ENCODE peak calls at places on chromosomes 12 and 14, in seven cellular contexts. Q is HepG2, J is K562, C is H1, V is HCT116, Y is GM12878, O is SK-N-SH. W is an unnamed sample. For H3K4me1, the result is how much of the 10 kb centered on the place peaks cover.

GRCh38 chr12:94405378-94406116 is 54.1 kb downstream of the CEP83 start:
- DNase-seq in J (no peak), Q (no peak), O (no peak), C (no peak), Y (peak), V (no peak), W (no peak)

GRCh38 chr14:88798161-88798560 is 5.4 kb upstream of the EML5 start:
- DNase-seq in Y (no peak), V (no peak), O (no peak), Q (no peak), C (no peak), J (no peak), W (no peak)

GRCh38 chr14:47674148-47674545 is 1.3 kb downstream of the MDGA2 start:
- DNase-seq in V (no peak), Q (no peak), Y (no peak), J (no peak), O (peak), C (no peak), W (no peak)

GRCh38 chr12:98714426-98714825 is 69.3 kb downstream of the APAF1 start:
- DNase-seq in Q (no peak), O (no peak), V (no peak), J (no peak), C (no peak), Y (no peak), W (no peak)

GRCh38 chr14:64656986-64657385 is 47.2 kb upstream of the PLEKHG3 start:
- DNase-seq in Y (no peak), C (no peak), Q (no peak), V (no peak), J (no peak), O (no peak), W (no peak)

GRCh38 chr12:2233034-2233433 is 180.2 kb downstream of the CACNA1C start:
- DNase-seq in Q (no peak), V (no peak), O (no peak), J (no peak), Y (no peak), C (no peak), W (no peak)

GRCh38 chr14:34461334-34462131 is 507 bp downstream of the SPTSSA start:
- DNase-seq in C (no peak), Q (peak), V (peak), J (peak), O (no peak), Y (no peak), W (peak)

GRCh38 chr12:66648336-66648735 is 30.5 kb downstream of the GRIP1 start:
- DNase-seq in C (no peak), J (no peak), Y (no peak), V (no peak), O (no peak), Q (peak), W (no peak)

GRCh38 chr12:119145367-119145766 is 33.4 kb upstream of the HSPB8 start:
- DNase-seq in O (no peak), C (no peak), Q (no peak), Y (no peak), V (no peak), J (no peak), W (no peak)

GRCh38 chr12:47777151-47777550 is 4.1 kb downstream of the SLC48A1 start:
- DNase-seq in O (no peak), J (no peak), Y (no peak), V (no peak), C (no peak), Q (no peak), W (no peak)
- H3K4me1 ChIP-seq in O (under half), J (half or more), Y (under half), V (under half), C (under half), Q (under half), W (under half)

DNA sequence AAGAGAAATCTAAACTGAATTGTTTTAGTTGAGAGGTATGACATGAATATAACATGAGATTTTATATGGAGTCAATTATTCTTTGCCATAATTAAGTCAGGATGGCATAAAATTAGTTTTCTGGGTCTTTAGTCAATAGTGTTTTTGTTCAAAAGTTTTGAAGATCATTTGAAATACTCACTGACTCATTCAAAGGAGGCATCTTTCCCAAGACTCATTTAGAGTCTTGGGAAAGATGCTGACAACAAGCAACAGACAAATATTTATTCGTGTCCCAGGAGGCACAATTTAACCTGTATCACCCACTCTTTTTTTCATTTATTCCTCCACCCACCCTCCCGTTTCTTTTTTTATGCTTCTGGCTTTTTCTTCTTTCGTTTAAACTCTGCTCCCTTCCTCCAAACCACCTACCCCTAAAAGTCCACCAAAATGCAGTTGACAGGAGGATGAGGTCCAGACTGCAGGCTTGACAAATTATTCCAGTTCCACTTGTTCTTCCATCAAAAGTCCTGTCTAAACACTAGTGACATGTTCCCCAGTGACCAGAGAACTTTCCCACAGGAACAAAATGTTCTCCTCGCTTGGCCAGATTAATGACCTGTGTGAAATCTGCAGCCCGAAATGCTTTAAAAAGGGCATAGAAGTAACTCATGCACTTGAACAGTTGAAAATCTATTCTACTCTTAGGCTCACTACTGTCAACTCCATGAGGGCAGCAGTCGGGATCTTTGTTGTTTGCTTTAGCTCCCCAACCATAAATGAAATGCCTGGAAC is 43.3 kb upstream of the CSRP2 start:
- DNase-seq in Y (no peak), V (no peak), J (no peak), O (no peak), Q (no peak), C (no peak), W (no peak)
- TF ChIP-seq YY1 in Y (no peak), V (no peak), J (no peak), O (no peak), Q (no peak), C (no peak), W (no peak)

DNA sequence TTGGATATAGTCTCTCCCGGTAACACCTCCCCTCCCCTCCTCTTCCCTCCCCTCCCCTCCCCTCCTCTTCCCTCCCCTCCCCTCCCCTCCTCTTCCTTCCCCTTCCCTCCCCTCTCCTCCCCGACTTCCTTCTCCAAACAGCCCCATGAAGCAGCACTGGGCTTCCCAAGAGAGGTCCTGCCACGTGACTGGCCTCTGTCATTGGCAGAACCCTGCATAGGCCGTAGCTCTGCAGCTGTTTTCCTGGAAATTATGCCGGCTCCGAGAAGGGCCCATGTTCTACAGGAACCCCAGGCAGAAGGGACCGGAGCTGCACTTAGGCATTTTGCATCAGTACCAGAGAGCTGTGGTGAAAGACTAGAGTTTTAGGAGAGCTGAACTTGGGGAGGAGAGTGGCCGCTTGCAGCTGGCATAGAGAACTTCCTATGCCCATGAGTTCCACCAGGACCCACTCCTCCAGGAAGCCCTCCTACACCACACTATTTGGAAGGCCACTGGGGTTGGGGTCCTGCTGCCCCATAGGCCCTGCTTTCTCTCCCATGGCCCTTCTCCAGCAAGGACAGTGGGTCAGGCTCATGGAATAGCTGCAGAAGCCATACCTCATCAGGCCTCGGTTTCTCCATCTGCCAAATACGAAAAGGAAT is 5.1 kb upstream of the TNFAIP2 start:
- DNase-seq in Q (no peak), O (no peak), C (no peak), V (no peak), J (peak), Y (no peak), W (no peak)
- H3K4me1 ChIP-seq in Q (half or more), O (under half), C (under half), V (under half), J (under half), Y (under half), W (under half)

DNA sequence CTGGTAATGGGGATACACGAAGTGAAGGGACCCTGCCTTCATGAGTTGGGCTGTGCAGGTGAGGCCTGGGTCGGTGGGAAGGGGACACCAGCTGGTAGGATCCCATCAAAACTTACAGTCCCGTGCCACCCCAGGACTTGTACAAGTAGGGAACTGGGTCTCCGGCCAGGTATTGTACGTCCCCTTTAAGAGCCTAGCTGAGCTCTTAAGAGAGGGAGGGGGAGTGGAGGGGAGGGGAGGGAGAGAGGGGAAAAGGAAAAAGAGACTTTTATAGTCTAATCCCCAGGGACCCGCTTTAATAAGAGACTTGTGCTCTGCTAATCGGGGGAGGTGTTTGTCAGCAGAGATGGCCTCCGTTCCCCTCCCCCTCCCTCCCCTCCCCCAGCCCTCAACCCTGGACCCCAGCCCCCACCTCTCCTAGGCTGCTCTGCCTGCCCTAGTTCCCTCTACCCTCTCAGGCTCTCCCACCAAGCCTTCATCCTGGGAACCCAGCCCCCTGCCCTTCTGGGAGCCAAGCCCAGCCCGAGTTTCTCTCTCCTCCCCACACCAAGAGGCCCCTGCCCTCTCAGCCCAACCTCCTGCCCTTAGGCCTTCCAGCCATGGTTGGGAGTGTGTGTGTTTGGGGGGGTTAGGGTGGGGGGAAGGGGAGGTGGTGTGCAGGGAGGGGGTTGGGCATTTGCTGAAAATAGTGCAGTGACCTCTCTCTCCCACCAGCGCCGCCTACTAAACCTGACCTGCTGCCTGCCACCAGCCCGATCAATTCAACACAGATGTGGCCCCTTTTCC is 2.6 kb downstream of the GDF11 start:
- DNase-seq in Y (no peak), O (peak), Q (peak), J (peak), C (no peak), V (no peak), W (peak)
- TF ChIP-seq YY1 in Y (no peak), O (no peak), Q (no peak), J (no peak), C (no peak), V (no peak), W (no peak)

GRCh38 chr14:93013368-93013719 is 90.4 kb downstream of the CHGA start:
- DNase-seq in Q (no peak), O (no peak), C (no peak), J (no peak), V (no peak), Y (no peak), W (no peak)

GRCh38 chr14:93015505-93015904 is 92.6 kb downstream of the CHGA start:
- DNase-seq in C (no peak), V (no peak), J (no peak), Y (no peak), Q (no peak), O (no peak), W (no peak)

GRCh38 chr14:93016275-93016845 is 93.4 kb downstream of the CHGA start:
- DNase-seq in O (no peak), J (no peak), Y (no peak), V (no peak), Q (no peak), C (no peak), W (no peak)

GRCh38 chr14:93014038-93015023 is 91.4 kb downstream of the CHGA start:
- DNase-seq in J (no peak), Y (no peak), V (no peak), C (no peak), O (no peak), Q (no peak), W (no peak)

DNA sequence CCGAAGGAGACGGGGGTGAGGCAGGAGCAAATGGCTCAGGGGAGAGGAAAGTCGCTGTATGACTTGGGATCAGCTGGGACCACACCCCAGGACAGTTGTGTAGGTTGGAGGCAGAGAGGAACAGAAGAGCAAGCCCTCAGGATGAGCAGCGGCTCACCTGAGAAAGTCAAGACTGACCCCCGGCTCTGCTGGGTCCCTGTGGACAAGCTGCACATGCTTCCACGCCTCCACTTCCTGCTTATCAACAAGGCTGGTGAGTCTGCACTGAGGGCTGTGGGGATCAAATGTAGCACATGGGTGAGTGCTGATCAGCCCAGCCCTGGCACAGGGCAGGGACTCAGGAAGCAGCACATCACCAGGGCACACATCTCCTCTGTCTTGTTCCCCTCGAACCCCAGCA is 92.1 kb downstream of the CHGA start:
- DNase-seq in V (no peak), O (no peak), C (no peak), Q (no peak), J (no peak), Y (no peak), W (no peak)
- H3K4me1 ChIP-seq in V (under half), O (under half), C (under half), Q (half or more), J (under half), Y (under half), W (under half)